ENCODE peak calls at places on chromosomes 6 and 20, in five cellular contexts. One of them, this sample, is unnamed.

GRCh38 chr20:51752343-51752951 is 15.7 kb downstream of the ATP9A start:
- DNase-seq in thyroid gland: peak
- DNase-seq in fibroblast of the aortic adventitia: peak
- DNase-seq in NCI-H2029: no peak
- DNase-seq in EL: peak
- DNase-seq in this sample: peak

GRCh38 chr6:7463785-7464184 is 74.2 kb downstream of the RIOK1 start:
- DNase-seq in NCI-H2029: no peak
- DNase-seq in fibroblast of the aortic adventitia: peak
- DNase-seq in EL: peak
- DNase-seq in thyroid gland: no peak
- DNase-seq in this sample: no peak

GRCh38 chr20:21342656-21343345 is 39.7 kb downstream of the XRN2 start:
- DNase-seq in EL: peak
- DNase-seq in fibroblast of the aortic adventitia: no peak
- DNase-seq in NCI-H2029: no peak
- DNase-seq in thyroid gland: no peak
- DNase-seq in this sample: no peak

GRCh38 chr20:63610581-63611435 is 16.1 kb downstream of the GMEB2 start:
- DNase-seq in thyroid gland: peak
- DNase-seq in fibroblast of the aortic adventitia: no peak
- DNase-seq in EL: no peak
- DNase-seq in NCI-H2029: no peak
- DNase-seq in this sample: no peak

GRCh38 chr6:3411967-3412778 is 44.7 kb downstream of the SLC22A23 start:
- DNase-seq in NCI-H2029: no peak
- DNase-seq in EL: no peak
- DNase-seq in thyroid gland: no peak
- DNase-seq in fibroblast of the aortic adventitia: no peak
- DNase-seq in this sample: no peak

GRCh38 chr6:63430985-63431519 is 111.3 kb upstream of the LGSN start:
- DNase-seq in NCI-H2029: no peak
- DNase-seq in EL: no peak
- DNase-seq in fibroblast of the aortic adventitia: no peak
- DNase-seq in thyroid gland: no peak
- DNase-seq in this sample: no peak

GRCh38 chr6:157990321-157991066 is 8.8 kb downstream of the SYNJ2 start:
- DNase-seq in thyroid gland: no peak
- DNase-seq in fibroblast of the aortic adventitia: no peak
- DNase-seq in EL: no peak
- DNase-seq in NCI-H2029: no peak
- DNase-seq in this sample: no peak

GRCh38 chr20:37095609-37096414 is at the start of gene RBL1:
- DNase-seq in thyroid gland: peak
- DNase-seq in EL: peak
- DNase-seq in fibroblast of the aortic adventitia: peak
- DNase-seq in NCI-H2029: peak
- DNase-seq in this sample: peak

GRCh38 chr6:53347250-53347920 is 1.4 kb downstream of the ELOVL5 start:
- DNase-seq in NCI-H2029: peak
- DNase-seq in fibroblast of the aortic adventitia: peak
- DNase-seq in thyroid gland: peak
- DNase-seq in EL: peak
- DNase-seq in this sample: peak

GRCh38 chr20:63500151-63500901 is 1.4 kb upstream of the EEF1A2 start:
- DNase-seq in NCI-H2029: no peak
- DNase-seq in EL: no peak
- DNase-seq in fibroblast of the aortic adventitia: no peak
- DNase-seq in thyroid gland: no peak
- DNase-seq in this sample: no peak

GRCh38 chr6:87944541-87944954 is 103.1 kb upstream of the SPACA1 start:
- DNase-seq in thyroid gland: peak
- DNase-seq in NCI-H2029: no peak
- DNase-seq in EL: peak
- DNase-seq in fibroblast of the aortic adventitia: peak
- DNase-seq in this sample: peak

GRCh38 chr6:56091159-56091869 is 156.1 kb downstream of the COL21A1 start:
- DNase-seq in fibroblast of the aortic adventitia: peak
- DNase-seq in thyroid gland: no peak
- DNase-seq in EL: peak
- DNase-seq in NCI-H2029: peak
- DNase-seq in this sample: peak

GRCh38 chr6:46993846-46994245 is 48.3 kb downstream of the ADGRF1 start:
- DNase-seq in thyroid gland: no peak
- DNase-seq in fibroblast of the aortic adventitia: peak
- DNase-seq in EL: peak
- DNase-seq in NCI-H2029: no peak
- DNase-seq in this sample: peak

GRCh38 chr20:35093245-35093884 is 758 bp upstream of the TRPC4AP start:
- DNase-seq in fibroblast of the aortic adventitia: peak
- DNase-seq in EL: peak
- DNase-seq in thyroid gland: no peak
- DNase-seq in NCI-H2029: no peak
- DNase-seq in this sample: peak

GRCh38 chr20:3818155-3819151 is 1.9 kb upstream of the AP5S1 start:
- DNase-seq in NCI-H2029: peak
- DNase-seq in thyroid gland: peak
- DNase-seq in EL: peak
- DNase-seq in fibroblast of the aortic adventitia: peak
- DNase-seq in this sample: peak

GRCh38 chr6:163707385-163708355 is 293.2 kb downstream of the QKI start:
- DNase-seq in NCI-H2029: peak
- DNase-seq in thyroid gland: no peak
- DNase-seq in fibroblast of the aortic adventitia: no peak
- DNase-seq in EL: no peak
- DNase-seq in this sample: no peak

GRCh38 chr6:99867026-99867425 is 127.0 kb downstream of the MCHR2 start:
- DNase-seq in thyroid gland: no peak
- DNase-seq in EL: no peak
- DNase-seq in NCI-H2029: peak
- DNase-seq in fibroblast of the aortic adventitia: no peak
- DNase-seq in this sample: no peak

GRCh38 chr6:143294265-143294664 is 156.2 kb downstream of the ADAT2 start:
- DNase-seq in NCI-H2029: no peak
- DNase-seq in fibroblast of the aortic adventitia: no peak
- DNase-seq in EL: no peak
- DNase-seq in thyroid gland: no peak
- DNase-seq in this sample: no peak

GRCh38 chr6:15431762-15432495 is 186.1 kb downstream of the JARID2 start:
- DNase-seq in NCI-H2029: no peak
- DNase-seq in fibroblast of the aortic adventitia: peak
- DNase-seq in thyroid gland: peak
- DNase-seq in EL: peak
- DNase-seq in this sample: peak

GRCh38 chr20:50758469-50758868 is 27.1 kb downstream of the PARD6B start:
- DNase-seq in NCI-H2029: no peak
- DNase-seq in fibroblast of the aortic adventitia: peak
- DNase-seq in EL: no peak
- DNase-seq in thyroid gland: no peak
- DNase-seq in this sample: peak

GRCh38 chr6:87718662-87719433 is 16.8 kb upstream of the AKIRIN2 start:
- DNase-seq in thyroid gland: no peak
- DNase-seq in fibroblast of the aortic adventitia: peak
- DNase-seq in EL: no peak
- DNase-seq in NCI-H2029: no peak
- DNase-seq in this sample: no peak

GRCh38 chr6:129637340-129638054 is 72.5 kb downstream of the ARHGAP18 start:
- DNase-seq in NCI-H2029: no peak
- DNase-seq in thyroid gland: no peak
- DNase-seq in EL: no peak
- DNase-seq in fibroblast of the aortic adventitia: no peak
- DNase-seq in this sample: no peak

GRCh38 chr20:4045741-4046140 is 30.4 kb upstream of the RNF24 start:
- DNase-seq in thyroid gland: no peak
- DNase-seq in NCI-H2029: no peak
- DNase-seq in EL: peak
- DNase-seq in fibroblast of the aortic adventitia: no peak
- DNase-seq in this sample: peak

GRCh38 chr20:35011589-35012226 is 56.0 kb downstream of the MYH7B start:
- DNase-seq in fibroblast of the aortic adventitia: no peak
- DNase-seq in EL: no peak
- DNase-seq in NCI-H2029: no peak
- DNase-seq in thyroid gland: no peak
- DNase-seq in this sample: no peak

GRCh38 chr20:1945134-1945618 is 48.7 kb downstream of the PDYN start:
- DNase-seq in EL: no peak
- DNase-seq in NCI-H2029: no peak
- DNase-seq in thyroid gland: peak
- DNase-seq in fibroblast of the aortic adventitia: peak
- DNase-seq in this sample: no peak

GRCh38 chr6:79101164-79101563 is 23.1 kb upstream of the PHIP start:
- DNase-seq in fibroblast of the aortic adventitia: no peak
- DNase-seq in thyroid gland: no peak
- DNase-seq in EL: no peak
- DNase-seq in NCI-H2029: no peak
- DNase-seq in this sample: no peak

GRCh38 chr6:10617008-10617696 is 77.3 kb downstream of the C6orf52 start:
- DNase-seq in NCI-H2029: no peak
- DNase-seq in EL: no peak
- DNase-seq in thyroid gland: no peak
- DNase-seq in fibroblast of the aortic adventitia: no peak
- DNase-seq in this sample: no peak

GRCh38 chr20:49381558-49382493 is 100.6 kb downstream of the KCNB1 start:
- DNase-seq in EL: peak
- DNase-seq in thyroid gland: peak
- DNase-seq in fibroblast of the aortic adventitia: peak
- DNase-seq in NCI-H2029: peak
- DNase-seq in this sample: peak

GRCh38 chr20:45822863-45823262 is 4.2 kb downstream of the TNNC2 start:
- DNase-seq in thyroid gland: peak
- DNase-seq in NCI-H2029: no peak
- DNase-seq in fibroblast of the aortic adventitia: no peak
- DNase-seq in EL: peak
- DNase-seq in this sample: peak

GRCh38 chr20:12086359-12086758 is 168.7 kb downstream of the BTBD3 start:
- DNase-seq in NCI-H2029: no peak
- DNase-seq in fibroblast of the aortic adventitia: peak
- DNase-seq in thyroid gland: no peak
- DNase-seq in EL: no peak
- DNase-seq in this sample: peak

GRCh38 chr20:10672579-10673127 is 1.1 kb downstream of the JAG1 start:
- DNase-seq in NCI-H2029: no peak
- DNase-seq in fibroblast of the aortic adventitia: peak
- DNase-seq in thyroid gland: peak
- DNase-seq in EL: peak
- DNase-seq in this sample: peak

GRCh38 chr6:54060286-54060685 is 51.0 kb upstream of the MLIP start:
- DNase-seq in NCI-H2029: no peak
- DNase-seq in EL: peak
- DNase-seq in thyroid gland: no peak
- DNase-seq in fibroblast of the aortic adventitia: peak
- DNase-seq in this sample: peak

GRCh38 chr20:957544-957943 is 41.4 kb upstream of the ANGPT4 start:
- DNase-seq in thyroid gland: peak
- DNase-seq in EL: no peak
- DNase-seq in fibroblast of the aortic adventitia: no peak
- DNase-seq in NCI-H2029: no peak
- DNase-seq in this sample: peak

GRCh38 chr20:42338274-42339172 is 720.3 kb upstream of the CHD6 start:
- DNase-seq in thyroid gland: peak
- DNase-seq in fibroblast of the aortic adventitia: no peak
- DNase-seq in EL: no peak
- DNase-seq in NCI-H2029: no peak
- DNase-seq in this sample: no peak

GRCh38 chr6:64186562-64186961 is 551.0 kb downstream of the PHF3 start:
- DNase-seq in NCI-H2029: no peak
- DNase-seq in EL: no peak
- DNase-seq in fibroblast of the aortic adventitia: no peak
- DNase-seq in thyroid gland: no peak
- DNase-seq in this sample: no peak

GRCh38 chr20:19824861-19825260 is 66.8 kb downstream of the RIN2 start:
- DNase-seq in EL: no peak
- DNase-seq in NCI-H2029: no peak
- DNase-seq in thyroid gland: no peak
- DNase-seq in fibroblast of the aortic adventitia: no peak
- DNase-seq in this sample: peak

This sample was measured in M059J.